ENCODE peak calls at places on chromosome 2, in six cellular contexts. I is GM10248; A is pons; N is effector memory CD8-positive, alpha-beta T cell; U is heart right ventricle; E is AG09319. S is an unnamed sample.

GRCh38 chr2:203396667-203397066 is 68.5 kb downstream of the ABI2 start:
- DNase-seq in I (no peak), A (no peak), N (no peak), U (no peak), E (no peak), S (no peak)

GRCh38 chr2:152099655-152100050 is 809 bp upstream of the CACNB4 start:
- DNase-seq in I (no peak), A (no peak), N (no peak), U (no peak), E (no peak), S (no peak)

GRCh38 chr2:109703076-109703475 is 88.9 kb downstream of the SOWAHC start:
- DNase-seq in I (no peak), A (no peak), N (no peak), U (no peak), E (no peak), S (no peak)

GRCh38 chr2:188813846-188814245 is 160.3 kb upstream of the COL3A1 start:
- DNase-seq in I (no peak), A (no peak), N (no peak), U (no peak), E (no peak), S (no peak)

GRCh38 chr2:237289134-237289533 is 124.8 kb downstream of the COL6A3 start:
- DNase-seq in I (no peak), A (no peak), N (no peak), U (no peak), E (no peak), S (no peak)

GRCh38 chr2:262117-262516 is 1.7 kb downstream of the SH3YL1 start:
- DNase-seq in I (no peak), A (no peak), N (no peak), U (no peak), E (no peak), S (no peak)

GRCh38 chr2:3633982-3634630 is 23.9 kb upstream of the ALLC start:
- DNase-seq in I (no peak), A (no peak), N (no peak), U (no peak), E (no peak), S (no peak)

GRCh38 chr2:11410101-11410500 is 55.9 kb downstream of the E2F6 start:
- DNase-seq in I (no peak), A (no peak), N (no peak), U (no peak), E (no peak), S (no peak)

GRCh38 chr2:198337368-198337767 is 533.0 kb downstream of the PLCL1 start:
- DNase-seq in I (no peak), A (no peak), N (no peak), U (no peak), E (no peak), S (no peak)

S was measured in NCI-H526.